ENCODE peak calls at places on chromosomes 7 and 10, in nine cellular contexts. One of them, this sample, is unnamed.

GRCh38 chr10:79068562-79069324 is at the start of gene ZMIZ1:
- DNase-seq in stomach: peak
- DNase-seq in suprapubic skin: peak
- DNase-seq in GM23338: peak
- DNase-seq in spleen: peak
- DNase-seq in HepG2: peak
- DNase-seq in prostate gland: peak
- DNase-seq in breast epithelium: peak
- DNase-seq in upper lobe of left lung: peak
- DNase-seq in this sample: peak

GRCh38 chr10:85642082-85642420 is 724.5 kb downstream of the GRID1 start:
- DNase-seq in HepG2: no peak
- DNase-seq in upper lobe of left lung: no peak
- DNase-seq in breast epithelium: no peak
- DNase-seq in stomach: no peak
- DNase-seq in spleen: no peak
- DNase-seq in suprapubic skin: no peak
- DNase-seq in GM23338: no peak
- DNase-seq in prostate gland: no peak
- DNase-seq in this sample: no peak

GRCh38 chr7:101550641-101551531 is 78.2 kb downstream of the MYL10 start:
- DNase-seq in HepG2: no peak
- DNase-seq in suprapubic skin: peak
- DNase-seq in breast epithelium: no peak
- DNase-seq in upper lobe of left lung: no peak
- DNase-seq in spleen: peak
- DNase-seq in GM23338: peak
- DNase-seq in prostate gland: no peak
- DNase-seq in stomach: no peak
- DNase-seq in this sample: peak

GRCh38 chr10:504131-504611 is 185.3 kb downstream of the DIP2C start:
- DNase-seq in spleen: peak
- DNase-seq in prostate gland: no peak
- DNase-seq in breast epithelium: no peak
- DNase-seq in HepG2: no peak
- DNase-seq in upper lobe of left lung: no peak
- DNase-seq in suprapubic skin: peak
- DNase-seq in stomach: no peak
- DNase-seq in GM23338: no peak
- DNase-seq in this sample: peak

GRCh38 chr10:113140612-113141011 is 190.6 kb downstream of the TCF7L2 start:
- DNase-seq in breast epithelium: no peak
- DNase-seq in HepG2: no peak
- DNase-seq in GM23338: no peak
- DNase-seq in prostate gland: no peak
- DNase-seq in spleen: no peak
- DNase-seq in stomach: no peak
- DNase-seq in suprapubic skin: no peak
- DNase-seq in upper lobe of left lung: no peak
- DNase-seq in this sample: no peak

GRCh38 chr10:28679941-28680752 is 2.8 kb downstream of the BAMBI start:
- DNase-seq in GM23338: no peak
- DNase-seq in spleen: no peak
- DNase-seq in prostate gland: peak
- DNase-seq in HepG2: peak
- DNase-seq in breast epithelium: no peak
- DNase-seq in upper lobe of left lung: peak
- DNase-seq in stomach: no peak
- DNase-seq in suprapubic skin: no peak
- DNase-seq in this sample: no peak

GRCh38 chr10:125783408-125783807 is 7.8 kb upstream of the MMP21 start:
- DNase-seq in spleen: no peak
- DNase-seq in breast epithelium: no peak
- DNase-seq in suprapubic skin: no peak
- DNase-seq in stomach: no peak
- DNase-seq in prostate gland: no peak
- DNase-seq in GM23338: no peak
- DNase-seq in HepG2: no peak
- DNase-seq in upper lobe of left lung: no peak
- DNase-seq in this sample: no peak

GRCh38 chr7:14691597-14692203 is 210.9 kb downstream of the DGKB start:
- DNase-seq in prostate gland: peak
- DNase-seq in GM23338: peak
- DNase-seq in upper lobe of left lung: peak
- DNase-seq in stomach: peak
- DNase-seq in spleen: no peak
- DNase-seq in breast epithelium: peak
- DNase-seq in HepG2: peak
- DNase-seq in suprapubic skin: no peak
- DNase-seq in this sample: peak

GRCh38 chr7:100044719-100045118 is 4.9 kb upstream of the ZSCAN21 start:
- DNase-seq in stomach: peak
- DNase-seq in breast epithelium: no peak
- DNase-seq in GM23338: no peak
- DNase-seq in HepG2: no peak
- DNase-seq in upper lobe of left lung: no peak
- DNase-seq in prostate gland: peak
- DNase-seq in spleen: no peak
- DNase-seq in suprapubic skin: no peak
- DNase-seq in this sample: no peak

GRCh38 chr7:5394264-5395105 is 29.1 kb downstream of the TNRC18 start:
- DNase-seq in spleen: no peak
- DNase-seq in GM23338: no peak
- DNase-seq in HepG2: no peak
- DNase-seq in suprapubic skin: no peak
- DNase-seq in stomach: no peak
- DNase-seq in upper lobe of left lung: no peak
- DNase-seq in breast epithelium: no peak
- DNase-seq in prostate gland: no peak
- DNase-seq in this sample: no peak

GRCh38 chr7:5395246-5395645 is 28.4 kb downstream of the TNRC18 start:
- DNase-seq in suprapubic skin: no peak
- DNase-seq in breast epithelium: no peak
- DNase-seq in stomach: no peak
- DNase-seq in spleen: no peak
- DNase-seq in GM23338: no peak
- DNase-seq in HepG2: no peak
- DNase-seq in prostate gland: no peak
- DNase-seq in upper lobe of left lung: no peak
- DNase-seq in this sample: no peak

GRCh38 chr7:5396542-5396941 is 27.1 kb downstream of the TNRC18 start:
- DNase-seq in suprapubic skin: no peak
- DNase-seq in stomach: peak
- DNase-seq in HepG2: no peak
- DNase-seq in spleen: peak
- DNase-seq in upper lobe of left lung: peak
- DNase-seq in prostate gland: peak
- DNase-seq in GM23338: no peak
- DNase-seq in breast epithelium: no peak
- DNase-seq in this sample: peak

GRCh38 chr7:5396999-5397656 is 26.5 kb downstream of the TNRC18 start:
- DNase-seq in breast epithelium: peak
- DNase-seq in HepG2: peak
- DNase-seq in stomach: peak
- DNase-seq in upper lobe of left lung: peak
- DNase-seq in suprapubic skin: peak
- DNase-seq in GM23338: peak
- DNase-seq in spleen: peak
- DNase-seq in prostate gland: peak
- DNase-seq in this sample: peak

DNA sequence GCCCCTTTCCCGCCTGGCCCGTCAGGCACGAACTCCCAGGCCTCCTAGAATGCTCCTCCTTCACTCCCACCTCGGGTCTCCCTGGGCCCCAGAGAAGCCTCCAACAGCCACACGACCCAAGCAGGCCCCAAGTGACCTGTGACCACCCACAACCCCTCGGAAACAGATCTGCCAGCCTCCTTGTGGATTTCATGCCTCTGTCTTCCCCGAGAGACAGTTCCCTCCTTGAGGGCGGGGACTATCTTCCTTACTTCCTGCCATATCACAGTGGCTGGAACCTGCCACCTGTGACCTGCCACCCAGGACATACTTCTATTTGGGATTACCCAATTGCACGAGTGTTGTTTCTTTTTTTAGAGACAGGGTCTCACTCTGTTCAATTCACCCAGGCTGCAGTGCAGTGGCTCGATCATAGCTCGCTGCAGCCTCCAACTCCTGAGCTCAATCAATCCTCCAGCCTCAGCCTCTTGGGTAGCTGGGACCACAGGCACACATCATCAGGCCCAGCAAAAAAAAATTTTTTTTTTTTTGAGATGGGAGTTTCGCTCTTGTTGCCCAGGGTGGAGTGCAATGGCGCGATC is 25.9 kb downstream of the TNRC18 start:
- DNase-seq in HepG2: no peak
- DNase-seq in breast epithelium: no peak
- DNase-seq in suprapubic skin: no peak
- DNase-seq in stomach: no peak
- DNase-seq in spleen: no peak
- DNase-seq in prostate gland: peak
- DNase-seq in upper lobe of left lung: no peak
- DNase-seq in GM23338: no peak
- DNase-seq in this sample: no peak
- TF ChIP-seq POLR2AphosphoS5 in HepG2: no peak
- TF ChIP-seq POLR2AphosphoS5 in breast epithelium: no peak
- TF ChIP-seq POLR2AphosphoS5 in suprapubic skin: no peak
- TF ChIP-seq POLR2AphosphoS5 in stomach: no peak
- TF ChIP-seq POLR2AphosphoS5 in spleen: no peak
- TF ChIP-seq POLR2AphosphoS5 in prostate gland: no peak
- TF ChIP-seq POLR2AphosphoS5 in upper lobe of left lung: no peak
- TF ChIP-seq POLR2AphosphoS5 in GM23338: no peak
- TF ChIP-seq POLR2AphosphoS5 in this sample: no peak

GRCh38 chr7:10471280-10471679 is 502.4 kb upstream of the PHF14 start:
- DNase-seq in stomach: no peak
- DNase-seq in upper lobe of left lung: no peak
- DNase-seq in GM23338: no peak
- DNase-seq in suprapubic skin: no peak
- DNase-seq in HepG2: no peak
- DNase-seq in breast epithelium: no peak
- DNase-seq in prostate gland: no peak
- DNase-seq in spleen: no peak
- DNase-seq in this sample: no peak

GRCh38 chr7:10474048-10474447 is 499.6 kb upstream of the PHF14 start:
- DNase-seq in GM23338: no peak
- DNase-seq in stomach: no peak
- DNase-seq in suprapubic skin: no peak
- DNase-seq in breast epithelium: no peak
- DNase-seq in spleen: no peak
- DNase-seq in HepG2: peak
- DNase-seq in upper lobe of left lung: no peak
- DNase-seq in prostate gland: no peak
- DNase-seq in this sample: no peak

GRCh38 chr7:10469476-10469875 is 504.2 kb upstream of the PHF14 start:
- DNase-seq in breast epithelium: no peak
- DNase-seq in prostate gland: no peak
- DNase-seq in GM23338: no peak
- DNase-seq in upper lobe of left lung: no peak
- DNase-seq in HepG2: no peak
- DNase-seq in stomach: no peak
- DNase-seq in suprapubic skin: no peak
- DNase-seq in spleen: no peak
- DNase-seq in this sample: no peak

GRCh38 chr7:10473569-10473968 is 500.1 kb upstream of the PHF14 start:
- DNase-seq in GM23338: no peak
- DNase-seq in prostate gland: no peak
- DNase-seq in stomach: no peak
- DNase-seq in suprapubic skin: no peak
- DNase-seq in upper lobe of left lung: no peak
- DNase-seq in spleen: no peak
- DNase-seq in breast epithelium: no peak
- DNase-seq in HepG2: no peak
- DNase-seq in this sample: no peak

GRCh38 chr7:10472115-10472514 is 501.6 kb upstream of the PHF14 start:
- DNase-seq in prostate gland: no peak
- DNase-seq in stomach: no peak
- DNase-seq in breast epithelium: no peak
- DNase-seq in GM23338: no peak
- DNase-seq in suprapubic skin: no peak
- DNase-seq in HepG2: no peak
- DNase-seq in spleen: no peak
- DNase-seq in upper lobe of left lung: no peak
- DNase-seq in this sample: no peak
- TF ChIP-seq POLR2AphosphoS5 in prostate gland: no peak
- TF ChIP-seq POLR2AphosphoS5 in stomach: no peak
- TF ChIP-seq POLR2AphosphoS5 in breast epithelium: no peak
- TF ChIP-seq POLR2AphosphoS5 in GM23338: no peak
- TF ChIP-seq POLR2AphosphoS5 in suprapubic skin: no peak
- TF ChIP-seq POLR2AphosphoS5 in HepG2: no peak
- TF ChIP-seq POLR2AphosphoS5 in spleen: no peak
- TF ChIP-seq POLR2AphosphoS5 in upper lobe of left lung: no peak
- TF ChIP-seq POLR2AphosphoS5 in this sample: no peak

GRCh38 chr7:39624935-39625694 is 1.7 kb downstream of the RALA start:
- DNase-seq in suprapubic skin: no peak
- DNase-seq in HepG2: peak
- DNase-seq in upper lobe of left lung: no peak
- DNase-seq in stomach: no peak
- DNase-seq in spleen: no peak
- DNase-seq in prostate gland: no peak
- DNase-seq in GM23338: no peak
- DNase-seq in breast epithelium: no peak
- DNase-seq in this sample: no peak
- TF ChIP-seq POLR2AphosphoS5 in suprapubic skin: no peak
- TF ChIP-seq POLR2AphosphoS5 in HepG2: no peak
- TF ChIP-seq POLR2AphosphoS5 in upper lobe of left lung: no peak
- TF ChIP-seq POLR2AphosphoS5 in stomach: no peak
- TF ChIP-seq POLR2AphosphoS5 in spleen: no peak
- TF ChIP-seq POLR2AphosphoS5 in prostate gland: no peak
- TF ChIP-seq POLR2AphosphoS5 in GM23338: no peak
- TF ChIP-seq POLR2AphosphoS5 in breast epithelium: no peak
- TF ChIP-seq POLR2AphosphoS5 in this sample: no peak

GRCh38 chr10:52774182-52774581 is 1.6 kb upstream of the MBL2 start:
- DNase-seq in breast epithelium: no peak
- DNase-seq in GM23338: no peak
- DNase-seq in prostate gland: no peak
- DNase-seq in HepG2: no peak
- DNase-seq in spleen: no peak
- DNase-seq in stomach: no peak
- DNase-seq in upper lobe of left lung: no peak
- DNase-seq in suprapubic skin: no peak
- DNase-seq in this sample: no peak

GRCh38 chr10:52772623-52773022 is at the start of gene MBL2:
- DNase-seq in suprapubic skin: no peak
- DNase-seq in GM23338: no peak
- DNase-seq in spleen: no peak
- DNase-seq in prostate gland: no peak
- DNase-seq in stomach: no peak
- DNase-seq in breast epithelium: no peak
- DNase-seq in upper lobe of left lung: no peak
- DNase-seq in HepG2: no peak
- DNase-seq in this sample: no peak

GRCh38 chr10:52769966-52770365 is 2.6 kb downstream of the MBL2 start:
- DNase-seq in HepG2: no peak
- DNase-seq in spleen: no peak
- DNase-seq in suprapubic skin: no peak
- DNase-seq in breast epithelium: no peak
- DNase-seq in upper lobe of left lung: no peak
- DNase-seq in GM23338: no peak
- DNase-seq in prostate gland: no peak
- DNase-seq in stomach: no peak
- DNase-seq in this sample: no peak

GRCh38 chr10:52770904-52771303 is 1.7 kb downstream of the MBL2 start:
- DNase-seq in stomach: no peak
- DNase-seq in spleen: no peak
- DNase-seq in HepG2: no peak
- DNase-seq in GM23338: no peak
- DNase-seq in prostate gland: no peak
- DNase-seq in upper lobe of left lung: no peak
- DNase-seq in breast epithelium: no peak
- DNase-seq in suprapubic skin: no peak
- DNase-seq in this sample: no peak

GRCh38 chr10:52771534-52772455 is 789 bp downstream of the MBL2 start:
- DNase-seq in suprapubic skin: no peak
- DNase-seq in stomach: no peak
- DNase-seq in spleen: no peak
- DNase-seq in upper lobe of left lung: no peak
- DNase-seq in GM23338: no peak
- DNase-seq in prostate gland: no peak
- DNase-seq in breast epithelium: no peak
- DNase-seq in HepG2: peak
- DNase-seq in this sample: no peak
- TF ChIP-seq POLR2AphosphoS5 in suprapubic skin: no peak
- TF ChIP-seq POLR2AphosphoS5 in stomach: no peak
- TF ChIP-seq POLR2AphosphoS5 in spleen: no peak
- TF ChIP-seq POLR2AphosphoS5 in upper lobe of left lung: no peak
- TF ChIP-seq POLR2AphosphoS5 in GM23338: no peak
- TF ChIP-seq POLR2AphosphoS5 in prostate gland: no peak
- TF ChIP-seq POLR2AphosphoS5 in breast epithelium: no peak
- TF ChIP-seq POLR2AphosphoS5 in HepG2: peak
- TF ChIP-seq POLR2AphosphoS5 in this sample: no peak